ENCODE peak calls at places on chromosomes 2 and 18, in seven cellular contexts. C is PC-9, V is astrocyte, M is GM23248, H is suprapubic skin, I is left lung, R is GM23338. Y is an unnamed sample. For H3K27me3, the result is how much of the 10 kb centered on the place peaks cover.

GRCh38 chr2:128663371-128664050 is 344.8 kb upstream of the HS6ST1 start:
- DNase-seq in C (no peak), V (no peak), M (no peak), H (peak), I (no peak), R (no peak), Y (no peak)

GRCh38 chr18:53426656-53427055 is 797.8 kb downstream of the MBD2 start:
- DNase-seq in C (no peak), V (no peak), M (no peak), H (no peak), I (no peak), R (no peak), Y (no peak)

GRCh38 chr2:96203130-96204028 is 5.2 kb downstream of the STARD7 start:
- DNase-seq in C (peak), V (no peak), M (peak), H (no peak), I (no peak), R (no peak), Y (no peak)

GRCh38 chr2:109244750-109245382 is 115.9 kb downstream of the SH3RF3 start:
- DNase-seq in C (no peak), V (no peak), M (no peak), H (peak), I (no peak), R (no peak), Y (no peak)

GRCh38 chr2:147420947-147421346 is 423.9 kb upstream of the ACVR2A start:
- DNase-seq in C (no peak), V (no peak), M (no peak), H (no peak), I (no peak), R (no peak), Y (no peak)

GRCh38 chr2:98452396-98453027 is 7.9 kb downstream of the INPP4A start:
- DNase-seq in C (no peak), V (no peak), M (no peak), H (no peak), I (no peak), R (no peak), Y (no peak)

GRCh38 chr2:109333414-109334194 is 204.6 kb downstream of the SH3RF3 start:
- DNase-seq in C (no peak), V (no peak), M (peak), H (no peak), I (no peak), R (peak), Y (no peak)

GRCh38 chr2:62685986-62686625 is 19.4 kb upstream of the EHBP1 start:
- DNase-seq in C (no peak), V (no peak), M (no peak), H (no peak), I (no peak), R (no peak), Y (no peak)

GRCh38 chr18:74530584-74530862 is 3.8 kb upstream of the CNDP1 start:
- DNase-seq in C (no peak), V (no peak), M (no peak), H (no peak), I (no peak), R (no peak), Y (no peak)

GRCh38 chr2:11437602-11438001 is 28.4 kb downstream of the E2F6 start:
- DNase-seq in C (no peak), V (no peak), M (no peak), H (no peak), I (no peak), R (no peak), Y (no peak)

GRCh38 chr18:79508565-79509535 is 113.1 kb downstream of the NFATC1 start:
- DNase-seq in C (no peak), V (no peak), M (no peak), H (peak), I (peak), R (no peak), Y (peak)

GRCh38 chr2:234763051-234763909 is 188.5 kb upstream of the SH3BP4 start:
- DNase-seq in C (no peak), V (peak), M (peak), H (no peak), I (no peak), R (no peak), Y (no peak)

GRCh38 chr18:79510731-79511141 is 115.0 kb downstream of the NFATC1 start:
- DNase-seq in C (no peak), V (no peak), M (no peak), H (peak), I (peak), R (no peak), Y (peak)

GRCh38 chr2:147394179-147394790 is 450.5 kb upstream of the ACVR2A start:
- DNase-seq in C (no peak), V (no peak), M (no peak), H (no peak), I (no peak), R (no peak), Y (no peak)

GRCh38 chr18:8151176-8151575 is 458.1 kb upstream of the RAB12 start:
- DNase-seq in C (no peak), V (no peak), M (no peak), H (no peak), I (no peak), R (no peak), Y (no peak)

GRCh38 chr18:78751664-78752063 is 228.0 kb upstream of the SALL3 start:
- DNase-seq in C (no peak), V (no peak), M (no peak), H (no peak), I (no peak), R (no peak), Y (no peak)

GRCh38 chr18:7084766-7085080 is 32.9 kb downstream of the LAMA1 start:
- DNase-seq in C (no peak), V (peak), M (peak), H (no peak), I (no peak), R (no peak), Y (no peak)

GRCh38 chr18:44758821-44759624 is 78.3 kb downstream of the SETBP1 start:
- DNase-seq in C (no peak), V (no peak), M (no peak), H (no peak), I (no peak), R (no peak), Y (no peak)

DNA sequence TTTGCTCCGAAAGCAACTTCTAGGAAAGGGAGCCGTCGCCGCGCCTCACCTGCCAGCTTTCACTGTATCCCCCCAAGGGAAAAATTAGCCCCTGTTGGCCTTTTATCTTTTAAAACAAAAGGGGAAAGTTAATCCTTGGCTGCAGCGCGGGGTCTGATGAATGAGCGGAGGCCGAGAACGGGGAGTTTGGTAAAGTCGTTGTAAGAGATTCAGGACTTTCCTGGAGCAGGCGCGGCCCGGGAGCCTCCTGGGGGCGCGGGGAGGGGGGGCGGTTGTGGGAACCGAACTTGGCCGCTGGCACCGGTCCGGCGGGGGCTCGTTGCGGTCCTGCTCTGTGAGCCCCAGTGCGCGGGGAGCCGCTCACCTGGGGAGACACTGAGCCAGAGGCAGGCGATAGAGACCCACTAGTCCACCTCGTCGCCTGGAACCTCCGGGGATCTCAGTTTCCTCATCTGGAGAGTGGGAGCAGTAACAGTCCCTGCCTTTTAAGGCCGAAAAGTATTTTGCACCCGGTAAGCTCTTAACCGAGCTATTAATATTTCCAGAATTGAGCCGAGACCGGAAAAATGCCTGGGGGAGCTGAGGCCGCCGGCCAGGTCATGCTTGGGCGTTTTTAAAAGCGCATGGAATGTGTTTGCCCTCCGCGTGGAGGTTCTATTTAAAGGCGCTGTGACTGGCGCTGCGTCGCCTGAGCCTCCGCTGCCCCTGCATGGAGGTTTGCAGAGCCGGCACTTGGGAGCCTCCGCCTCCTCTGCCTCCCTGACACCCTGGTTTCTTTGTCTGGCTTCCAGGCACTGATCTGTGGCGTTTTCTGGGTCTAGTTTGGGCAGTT is 1.1 kb downstream of the EFHD1 start:
- DNase-seq in C (no peak), V (no peak), M (no peak), H (no peak), I (no peak), R (peak), Y (no peak)
- H3K27me3 ChIP-seq in C (under half), V (under half), M (half or more), H (under half), I (under half), R (half or more), Y (under half)

DNA sequence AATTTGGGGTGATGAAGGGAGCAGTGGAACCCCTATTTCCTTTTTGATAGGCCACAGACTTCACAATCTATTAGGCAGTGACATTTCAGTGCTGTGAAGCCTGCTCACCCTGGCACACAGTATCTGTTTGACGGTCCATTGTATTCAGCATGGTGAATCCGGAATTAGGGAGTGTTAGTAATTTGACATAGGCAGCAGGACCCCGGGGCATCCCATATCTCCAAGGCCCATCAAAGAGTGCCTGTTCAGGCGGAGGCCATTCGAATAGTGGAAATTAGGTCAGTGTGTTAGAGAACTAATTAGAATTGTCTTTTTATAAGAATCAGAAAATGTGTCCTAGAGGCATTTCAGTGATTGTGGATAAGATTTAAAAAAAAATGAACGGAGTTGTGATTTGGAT is 818.9 kb upstream of the SOX11 start:
- DNase-seq in C (no peak), V (no peak), M (no peak), H (no peak), I (no peak), R (no peak), Y (no peak)
- H3K27ac ChIP-seq in C (no peak), V (no peak), M (no peak), H (no peak), I (no peak), R (no peak), Y (no peak)

DNA sequence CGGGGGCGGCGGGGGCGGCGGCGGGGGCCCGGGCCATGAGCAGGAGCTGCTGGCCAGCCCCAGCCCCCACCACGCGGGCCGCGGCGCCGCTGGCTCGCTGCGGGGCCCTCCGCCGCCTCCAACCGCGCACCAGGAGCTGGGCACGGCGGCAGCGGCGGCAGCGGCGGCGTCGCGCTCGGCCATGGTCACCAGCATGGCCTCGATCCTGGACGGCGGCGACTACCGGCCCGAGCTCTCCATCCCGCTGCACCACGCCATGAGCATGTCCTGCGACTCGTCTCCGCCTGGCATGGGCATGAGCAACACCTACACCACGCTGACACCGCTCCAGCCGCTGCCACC is 648 bp downstream of the ONECUT2 start:
- DNase-seq in C (no peak), V (no peak), M (no peak), H (no peak), I (no peak), R (peak), Y (no peak)
- H3K27me3 ChIP-seq in C (under half), V (half or more), M (half or more), H (half or more), I (half or more), R (half or more), Y (under half)

GRCh38 chr2:111119847-111120252 is 864 bp upstream of the BCL2L11 start:
- DNase-seq in C (no peak), V (no peak), M (no peak), H (no peak), I (peak), R (no peak), Y (peak)
- H3K27ac ChIP-seq in C (peak), V (no peak), M (no peak), H (no peak), I (peak), R (no peak), Y (no peak)

GRCh38 chr2:236155406-236155805 is 12.8 kb downstream of the GBX2 start:
- DNase-seq in C (no peak), V (no peak), M (no peak), H (no peak), I (no peak), R (no peak), Y (no peak)
- H3K27me3 ChIP-seq in C (under half), V (under half), M (under half), H (under half), I (under half), R (half or more), Y (under half)

GRCh38 chr18:58491773-58492752 is 136.8 kb downstream of the ALPK2 start:
- DNase-seq in C (no peak), V (no peak), M (no peak), H (no peak), I (no peak), R (no peak), Y (no peak)
- H3K27ac ChIP-seq in C (no peak), V (no peak), M (no peak), H (no peak), I (no peak), R (no peak), Y (peak)

DNA sequence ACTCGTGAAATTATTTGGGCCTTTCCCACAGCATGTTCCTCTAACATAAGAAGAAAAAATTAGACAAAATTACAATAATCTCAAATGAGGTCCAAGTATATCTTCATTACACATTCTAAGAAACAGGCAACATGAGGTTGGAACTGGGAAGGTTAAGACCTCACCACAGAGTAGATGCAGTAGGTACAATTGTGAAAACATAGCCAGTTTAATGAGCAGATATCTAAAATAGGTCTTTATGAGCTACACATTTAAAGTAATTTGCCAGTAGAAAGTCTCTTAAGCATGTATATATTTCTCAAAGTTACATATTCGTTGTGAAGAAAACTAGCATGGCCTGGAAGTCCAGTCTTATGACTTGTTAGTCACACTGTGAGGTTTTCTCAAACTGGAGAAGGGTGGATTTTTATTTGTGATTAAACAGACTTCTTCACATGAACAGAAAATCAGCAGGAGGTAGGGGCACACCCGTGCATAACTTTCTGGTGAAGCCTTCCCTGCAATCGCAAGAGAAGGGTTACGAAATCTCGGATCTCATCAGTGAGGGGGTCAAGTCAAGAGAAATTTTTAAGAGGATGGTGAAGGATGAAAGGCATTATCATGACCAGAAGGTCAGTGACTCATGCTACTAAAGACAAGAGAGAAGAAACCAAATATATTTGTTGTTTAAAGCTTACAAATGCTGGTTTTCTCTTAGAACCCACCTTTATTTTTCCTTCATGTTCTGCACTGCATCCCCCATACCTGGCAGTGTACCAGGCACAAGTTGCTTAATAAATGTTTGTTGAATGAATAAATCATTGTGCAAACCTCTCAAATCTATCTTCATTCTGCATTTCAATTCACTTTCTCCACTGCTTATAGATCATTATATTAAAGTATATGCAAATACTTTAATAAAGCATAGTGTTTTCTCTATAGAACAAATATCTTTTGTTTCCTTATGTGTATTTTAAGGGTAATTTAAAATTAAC is 5.1 kb upstream of the RAB27B start:
- DNase-seq in C (peak), V (peak), M (peak), H (no peak), I (no peak), R (no peak), Y (no peak)
- H3K27me3 ChIP-seq in C (under half), V (under half), M (under half), H (under half), I (under half), R (under half), Y (under half)

DNA sequence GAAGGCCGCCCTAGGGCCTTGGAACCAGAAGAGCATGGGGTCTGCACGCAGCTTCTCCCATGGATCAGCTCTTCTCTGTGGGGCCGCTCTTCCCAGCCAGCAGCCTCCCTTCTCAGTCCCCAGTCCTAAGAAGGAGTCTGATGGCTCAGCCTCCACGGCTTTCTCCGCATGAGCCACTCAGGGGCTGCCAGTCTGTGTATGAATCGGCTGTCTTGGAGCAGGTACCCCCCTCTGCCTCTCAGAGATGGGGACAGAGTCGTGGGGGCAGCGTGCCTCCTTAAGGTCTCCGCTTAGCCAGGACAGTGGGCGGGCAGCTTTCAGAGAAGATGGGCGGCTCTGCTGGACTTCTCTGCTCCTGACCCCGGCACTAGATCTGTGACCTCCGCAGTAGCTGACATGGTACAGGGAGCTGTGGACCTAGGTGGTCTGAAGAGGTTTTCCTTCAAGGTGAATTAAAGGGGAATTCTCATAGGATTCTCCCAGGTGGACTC is 21.6 kb downstream of the INPP5D start:
- DNase-seq in C (no peak), V (no peak), M (no peak), H (no peak), I (no peak), R (no peak), Y (no peak)
- H3K27ac ChIP-seq in C (no peak), V (no peak), M (no peak), H (no peak), I (no peak), R (no peak), Y (no peak)

DNA sequence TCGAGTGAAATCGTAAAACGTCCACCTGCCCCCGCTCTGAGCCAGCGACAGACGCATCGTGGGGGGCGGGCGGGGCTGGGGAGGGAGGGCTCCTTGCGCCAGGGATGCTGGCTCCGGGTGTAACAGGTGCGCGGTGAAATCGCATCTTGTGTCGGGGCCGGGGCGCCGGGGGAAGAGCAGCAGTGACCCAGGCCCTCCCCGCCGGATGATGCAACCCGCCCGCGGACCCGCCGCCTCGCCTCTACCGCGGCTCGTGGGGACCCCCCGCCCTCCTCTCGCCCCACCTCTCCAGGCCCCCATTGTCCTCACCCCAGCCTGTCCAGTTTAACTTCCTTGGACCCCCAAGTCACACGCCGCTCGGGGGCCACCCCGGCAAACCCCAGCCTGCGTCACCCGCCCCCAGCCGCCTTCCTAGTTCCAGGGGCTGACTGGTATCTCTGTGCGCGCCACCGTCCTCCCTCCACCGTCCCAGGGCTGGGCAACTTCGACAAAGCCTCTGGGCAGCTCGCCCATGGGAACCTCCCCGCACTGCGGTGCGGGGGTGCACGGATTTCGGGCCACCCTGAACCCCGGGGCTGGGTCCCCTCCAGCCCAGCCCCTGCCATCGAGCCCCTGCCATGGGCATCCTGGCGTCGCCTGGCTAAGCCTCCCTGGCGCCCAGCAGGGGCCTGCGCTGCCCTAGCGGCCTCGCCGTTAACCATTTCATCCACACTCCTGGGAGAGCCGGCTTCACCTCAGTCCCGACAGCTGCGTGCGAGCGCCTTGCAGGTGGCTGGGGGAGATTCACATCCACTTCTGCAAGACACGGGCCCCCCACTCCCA is 799 bp upstream of the KIF1A start:
- DNase-seq in C (no peak), V (no peak), M (no peak), H (no peak), I (no peak), R (peak), Y (peak)
- H3K27me3 ChIP-seq in C (half or more), V (under half), M (half or more), H (half or more), I (half or more), R (under half), Y (under half)

DNA sequence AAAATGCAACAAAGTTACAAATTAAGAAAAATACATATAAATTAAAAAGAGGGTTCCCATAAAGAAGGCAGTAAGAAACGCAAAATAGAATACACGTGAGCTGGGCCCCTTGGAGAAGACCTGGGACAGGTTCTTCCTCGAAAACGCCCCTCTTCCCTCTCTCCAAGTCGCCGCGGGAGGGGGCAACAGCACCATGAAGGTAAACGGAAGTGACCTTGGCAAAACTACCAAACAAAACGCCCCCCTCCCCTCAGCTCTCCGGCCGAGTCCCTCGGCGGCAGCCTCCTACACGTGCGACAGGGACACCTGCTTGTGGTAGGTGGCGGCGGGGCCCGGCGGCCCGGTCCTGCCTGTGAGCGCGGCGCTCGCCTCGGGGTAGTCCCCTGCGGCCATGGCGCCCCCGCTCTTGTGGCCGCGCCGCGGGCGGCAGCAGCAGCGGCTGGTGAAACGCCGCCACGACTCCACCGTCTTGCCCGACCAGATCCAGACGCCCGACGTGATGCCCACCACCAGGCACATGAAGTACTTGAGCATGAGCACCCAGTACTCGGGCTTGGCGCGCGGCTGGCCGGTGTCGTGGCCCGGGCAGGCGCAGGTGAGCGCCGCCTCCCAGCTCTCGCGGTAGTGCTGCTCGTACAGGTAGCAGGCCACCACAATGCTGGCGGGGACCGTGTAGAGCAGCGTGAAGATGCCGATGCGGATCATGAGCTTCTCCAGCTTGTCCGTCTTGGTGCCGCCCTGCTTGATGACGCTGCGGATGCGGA is 2.8 kb downstream of the FZD5 start:
- DNase-seq in C (no peak), V (no peak), M (no peak), H (no peak), I (no peak), R (peak), Y (peak)
- H3K27ac ChIP-seq in C (no peak), V (no peak), M (no peak), H (no peak), I (peak), R (peak), Y (no peak)

Y was measured in right cardiac atrium.